ENCODE peak calls at places on chromosomes 16 and 17, in four cellular contexts. V, X, D and C are unnamed samples.

GRCh38 chr16:68644715-68645493 is at the start of gene CDH3:
- DNase-seq in V (no peak), X (no peak), D (no peak), C (no peak)

GRCh38 chr16:55703003-55704001 is 47.5 kb downstream of the SLC6A2 start:
- DNase-seq in V (peak; percentile 76), X (peak; percentile 53), D (peak; percentile 19), C (no peak)

GRCh38 chr16:3769942-3770341 is 52.6 kb upstream of the TRAP1 start:
- DNase-seq in V (no peak), X (no peak), D (no peak), C (no peak)

GRCh38 chr16:1903845-1904820 is 14.1 kb downstream of the HS3ST6 start:
- DNase-seq in V (peak; percentile 9), X (no peak), D (no peak), C (no peak)

GRCh38 chr17:35373984-35374765 is 754 bp upstream of the SLFN11 start:
- DNase-seq in V (peak; percentile 71), X (peak; percentile 4), D (peak; percentile 13), C (no peak)

GRCh38 chr17:67076290-67076689 is 31.9 kb downstream of the CACNG1 start:
- DNase-seq in V (no peak), X (no peak), D (no peak), C (no peak)

GRCh38 chr16:2027024-2028010 is 615 bp downstream of the NHERF2 start:
- DNase-seq in V (peak; percentile 48), X (no peak), D (no peak), C (no peak)

GRCh38 chr17:50772251-50772650 is 4.9 kb upstream of the ANKRD40CL start:
- DNase-seq in V (no peak), X (no peak), D (no peak), C (peak; percentile 45)

GRCh38 chr17:63450551-63450950 is 4.4 kb upstream of the CYB561 start:
- DNase-seq in V (no peak), X (no peak), D (no peak), C (no peak)

GRCh38 chr17:66381701-66382362 is 79.4 kb downstream of the PRKCA start:
- DNase-seq in V (no peak), X (no peak), D (no peak), C (no peak)

GRCh38 chr17:80797741-80798594 is 193.7 kb upstream of the CHMP6 start:
- DNase-seq in V (no peak), X (no peak), D (no peak), C (peak; percentile 84)

GRCh38 chr16:54897930-54898329 is 32.7 kb upstream of the IRX5 start:
- DNase-seq in V (no peak), X (no peak), D (no peak), C (no peak)